ENCODE peak calls at places on chromosomes 6 and 20, in nine cellular contexts. One of them, this sample, is unnamed.

GRCh38 chr6:28807682-28808280 is 116.0 kb downstream of the TRIM27 start:
- DNase-seq in sigmoid colon: no peak
- DNase-seq in stomach: no peak
- DNase-seq in HCT116: peak; percentile 75
- DNase-seq in prostate gland: no peak
- DNase-seq in endothelial cell of umbilical vein: peak; percentile 53
- DNase-seq in H1: no peak
- DNase-seq in spleen: no peak
- DNase-seq in K562: peak; percentile 75
- DNase-seq in this sample: no peak

GRCh38 chr6:169220068-169220964 is 33.3 kb downstream of the THBS2 start:
- DNase-seq in sigmoid colon: peak; percentile 58
- DNase-seq in stomach: no peak
- DNase-seq in HCT116: no peak
- DNase-seq in prostate gland: no peak
- DNase-seq in endothelial cell of umbilical vein: no peak
- DNase-seq in H1: no peak
- DNase-seq in spleen: no peak
- DNase-seq in K562: no peak
- DNase-seq in this sample: no peak

GRCh38 chr20:23151008-23151703 is 65.0 kb upstream of the CD93 start:
- DNase-seq in sigmoid colon: no peak
- DNase-seq in stomach: peak; percentile 18
- DNase-seq in HCT116: no peak
- DNase-seq in prostate gland: no peak
- DNase-seq in endothelial cell of umbilical vein: no peak
- DNase-seq in H1: no peak
- DNase-seq in spleen: no peak
- DNase-seq in K562: no peak
- DNase-seq in this sample: no peak

GRCh38 chr6:161918154-161918553 is 644.3 kb upstream of the AGPAT4 start:
- DNase-seq in sigmoid colon: no peak
- DNase-seq in stomach: no peak
- DNase-seq in HCT116: no peak
- DNase-seq in prostate gland: no peak
- DNase-seq in endothelial cell of umbilical vein: no peak
- DNase-seq in H1: no peak
- DNase-seq in spleen: no peak
- DNase-seq in K562: no peak
- DNase-seq in this sample: no peak

GRCh38 chr20:4151342-4151741 is 136.0 kb upstream of the RNF24 start:
- DNase-seq in sigmoid colon: no peak
- DNase-seq in stomach: no peak
- DNase-seq in HCT116: no peak
- DNase-seq in prostate gland: no peak
- DNase-seq in endothelial cell of umbilical vein: no peak
- DNase-seq in H1: no peak
- DNase-seq in spleen: no peak
- DNase-seq in K562: no peak
- DNase-seq in this sample: no peak

GRCh38 chr6:87772597-87773530 is 70.8 kb upstream of the AKIRIN2 start:
- DNase-seq in sigmoid colon: no peak
- DNase-seq in stomach: no peak
- DNase-seq in HCT116: no peak
- DNase-seq in prostate gland: no peak
- DNase-seq in endothelial cell of umbilical vein: no peak
- DNase-seq in H1: no peak
- DNase-seq in spleen: no peak
- DNase-seq in K562: no peak
- DNase-seq in this sample: no peak

GRCh38 chr6:34584694-34585093 is 28.6 kb upstream of the SPDEF start:
- DNase-seq in sigmoid colon: no peak
- DNase-seq in stomach: no peak
- DNase-seq in HCT116: no peak
- DNase-seq in prostate gland: no peak
- DNase-seq in endothelial cell of umbilical vein: no peak
- DNase-seq in H1: no peak
- DNase-seq in spleen: no peak
- DNase-seq in K562: no peak
- DNase-seq in this sample: no peak

GRCh38 chr6:81886157-81886556 is 133.7 kb upstream of the TENT5A start:
- DNase-seq in sigmoid colon: no peak
- DNase-seq in stomach: no peak
- DNase-seq in HCT116: no peak
- DNase-seq in prostate gland: no peak
- DNase-seq in endothelial cell of umbilical vein: no peak
- DNase-seq in H1: no peak
- DNase-seq in spleen: no peak
- DNase-seq in K562: no peak
- DNase-seq in this sample: no peak

GRCh38 chr20:46710149-46710913 is 882 bp downstream of the SLC2A10 start:
- DNase-seq in sigmoid colon: no peak
- DNase-seq in stomach: no peak
- DNase-seq in HCT116: no peak
- DNase-seq in prostate gland: no peak
- DNase-seq in endothelial cell of umbilical vein: no peak
- DNase-seq in H1: no peak
- DNase-seq in spleen: no peak
- DNase-seq in K562: no peak
- DNase-seq in this sample: no peak

GRCh38 chr6:73262701-73263569 is at the start of gene KHDC1:
- DNase-seq in sigmoid colon: peak; percentile 67
- DNase-seq in stomach: peak; percentile 29
- DNase-seq in HCT116: no peak
- DNase-seq in prostate gland: peak; percentile 8
- DNase-seq in endothelial cell of umbilical vein: peak; percentile 44
- DNase-seq in H1: peak; percentile 50
- DNase-seq in spleen: peak; percentile 90
- DNase-seq in K562: peak; percentile 73
- DNase-seq in this sample: no peak

GRCh38 chr20:51634877-51635276 is 92.4 kb upstream of the NFATC2 start:
- DNase-seq in sigmoid colon: no peak
- DNase-seq in stomach: no peak
- DNase-seq in HCT116: no peak
- DNase-seq in prostate gland: no peak
- DNase-seq in endothelial cell of umbilical vein: no peak
- DNase-seq in H1: no peak
- DNase-seq in spleen: no peak
- DNase-seq in K562: no peak
- DNase-seq in this sample: no peak

GRCh38 chr6:7846971-7847818 is 63.4 kb downstream of the TXNDC5 start:
- DNase-seq in sigmoid colon: no peak
- DNase-seq in stomach: no peak
- DNase-seq in HCT116: no peak
- DNase-seq in prostate gland: no peak
- DNase-seq in endothelial cell of umbilical vein: peak; percentile 74
- DNase-seq in H1: no peak
- DNase-seq in spleen: no peak
- DNase-seq in K562: no peak
- DNase-seq in this sample: no peak

GRCh38 chr20:1423625-1424106 is 30.8 kb upstream of the FKBP1A start:
- DNase-seq in sigmoid colon: no peak
- DNase-seq in stomach: peak; percentile 77
- DNase-seq in HCT116: peak; percentile 67
- DNase-seq in prostate gland: peak; percentile 14
- DNase-seq in endothelial cell of umbilical vein: peak; percentile 37
- DNase-seq in H1: peak; percentile 80
- DNase-seq in spleen: no peak
- DNase-seq in K562: peak; percentile 51
- DNase-seq in this sample: no peak

GRCh38 chr6:83861077-83861476 is 1.6 kb downstream of the CYB5R4 start:
- DNase-seq in sigmoid colon: no peak
- DNase-seq in stomach: no peak
- DNase-seq in HCT116: no peak
- DNase-seq in prostate gland: no peak
- DNase-seq in endothelial cell of umbilical vein: no peak
- DNase-seq in H1: no peak
- DNase-seq in spleen: no peak
- DNase-seq in K562: no peak
- DNase-seq in this sample: no peak

GRCh38 chr6:166192557-166192956 is 24.9 kb upstream of the TBXT start:
- DNase-seq in sigmoid colon: no peak
- DNase-seq in stomach: no peak
- DNase-seq in HCT116: no peak
- DNase-seq in prostate gland: no peak
- DNase-seq in endothelial cell of umbilical vein: no peak
- DNase-seq in H1: no peak
- DNase-seq in spleen: no peak
- DNase-seq in K562: no peak
- DNase-seq in this sample: no peak

GRCh38 chr20:25295386-25296093 is 47.7 kb downstream of the PYGB start:
- DNase-seq in sigmoid colon: no peak
- DNase-seq in stomach: peak; percentile 72
- DNase-seq in HCT116: no peak
- DNase-seq in prostate gland: no peak
- DNase-seq in endothelial cell of umbilical vein: no peak
- DNase-seq in H1: no peak
- DNase-seq in spleen: no peak
- DNase-seq in K562: no peak
- DNase-seq in this sample: peak; percentile 61

DNA sequence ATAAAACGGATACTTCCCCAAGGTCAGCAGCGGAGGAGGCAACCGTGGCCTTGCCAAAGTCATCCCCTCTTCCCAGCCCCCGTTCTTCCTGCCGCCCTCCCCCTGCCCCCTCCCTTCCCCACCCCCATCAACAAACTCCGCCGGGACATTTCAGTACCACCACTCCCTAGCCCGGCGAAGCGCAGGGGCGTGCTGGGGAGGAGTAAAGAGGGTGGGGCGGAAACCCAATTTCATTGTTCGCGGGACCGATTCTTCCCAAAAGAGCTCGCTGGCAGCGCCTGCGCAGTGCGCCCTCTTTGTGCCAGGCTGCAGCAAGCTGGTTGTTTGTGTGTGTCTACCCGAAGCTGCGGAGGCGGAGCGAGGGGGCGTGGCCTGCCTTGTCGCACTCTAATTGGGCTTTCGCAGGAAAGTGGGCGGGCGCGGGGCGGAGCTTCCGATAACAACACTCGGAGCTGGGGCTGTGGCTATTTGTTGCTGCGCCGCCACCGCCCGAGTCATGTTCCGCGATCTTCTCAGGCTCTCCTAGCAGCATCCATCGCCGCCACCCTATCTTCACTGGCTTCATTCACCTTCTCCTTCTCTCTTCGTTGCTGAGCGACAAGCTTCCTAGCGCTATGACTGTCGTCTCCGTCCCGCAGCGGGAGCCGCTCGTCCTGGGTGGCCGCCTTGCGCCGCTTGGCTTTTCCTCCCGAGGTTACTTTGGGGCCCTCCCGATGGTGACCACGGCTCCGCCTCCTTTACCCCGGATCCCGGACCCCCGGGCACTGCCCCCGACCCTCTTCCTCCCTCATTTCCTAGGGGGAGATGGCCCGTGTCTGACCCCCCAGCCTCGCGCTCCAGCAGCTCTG is at the start of gene PNRC1:
- DNase-seq in sigmoid colon: peak; percentile 100
- DNase-seq in stomach: peak; percentile 100
- DNase-seq in HCT116: peak; percentile 96
- DNase-seq in prostate gland: peak; percentile 100
- DNase-seq in endothelial cell of umbilical vein: peak; percentile 99
- DNase-seq in H1: peak; percentile 100
- DNase-seq in spleen: peak; percentile 100
- DNase-seq in K562: peak; percentile 96
- DNase-seq in this sample: peak; percentile 100
- TF ChIP-seq POLR2AphosphoS5 in sigmoid colon: peak; percentile 100
- TF ChIP-seq POLR2AphosphoS5 in stomach: peak; percentile 100
- TF ChIP-seq POLR2AphosphoS5 in HCT116: peak; percentile 100
- TF ChIP-seq POLR2AphosphoS5 in prostate gland: peak; percentile 100
- TF ChIP-seq POLR2AphosphoS5 in endothelial cell of umbilical vein: peak; percentile 92
- TF ChIP-seq POLR2AphosphoS5 in H1: peak; percentile 99
- TF ChIP-seq POLR2AphosphoS5 in spleen: peak; percentile 100
- TF ChIP-seq POLR2AphosphoS5 in K562: peak; percentile 77
- TF ChIP-seq POLR2AphosphoS5 in this sample: peak; percentile 100

GRCh38 chr6:167267896-167268528 is 23.1 kb upstream of the UNC93A start:
- DNase-seq in sigmoid colon: no peak
- DNase-seq in stomach: no peak
- DNase-seq in HCT116: no peak
- DNase-seq in prostate gland: no peak
- DNase-seq in endothelial cell of umbilical vein: no peak
- DNase-seq in H1: no peak
- DNase-seq in spleen: no peak
- DNase-seq in K562: no peak
- DNase-seq in this sample: no peak

GRCh38 chr6:167272618-167273379 is 18.3 kb upstream of the UNC93A start:
- DNase-seq in sigmoid colon: no peak
- DNase-seq in stomach: no peak
- DNase-seq in HCT116: no peak
- DNase-seq in prostate gland: no peak
- DNase-seq in endothelial cell of umbilical vein: no peak
- DNase-seq in H1: no peak
- DNase-seq in spleen: no peak
- DNase-seq in K562: no peak
- DNase-seq in this sample: no peak

GRCh38 chr6:167270499-167271307 is 20.4 kb upstream of the UNC93A start:
- DNase-seq in sigmoid colon: no peak
- DNase-seq in stomach: no peak
- DNase-seq in HCT116: no peak
- DNase-seq in prostate gland: no peak
- DNase-seq in endothelial cell of umbilical vein: no peak
- DNase-seq in H1: no peak
- DNase-seq in spleen: no peak
- DNase-seq in K562: no peak
- DNase-seq in this sample: no peak

GRCh38 chr6:167272156-167272555 is 19.0 kb upstream of the UNC93A start:
- DNase-seq in sigmoid colon: no peak
- DNase-seq in stomach: no peak
- DNase-seq in HCT116: no peak
- DNase-seq in prostate gland: no peak
- DNase-seq in endothelial cell of umbilical vein: no peak
- DNase-seq in H1: no peak
- DNase-seq in spleen: no peak
- DNase-seq in K562: no peak
- DNase-seq in this sample: no peak

GRCh38 chr6:167268683-167269280 is 22.3 kb upstream of the UNC93A start:
- DNase-seq in sigmoid colon: no peak
- DNase-seq in stomach: no peak
- DNase-seq in HCT116: no peak
- DNase-seq in prostate gland: no peak
- DNase-seq in endothelial cell of umbilical vein: no peak
- DNase-seq in H1: no peak
- DNase-seq in spleen: no peak
- DNase-seq in K562: no peak
- DNase-seq in this sample: no peak
- TF ChIP-seq POLR2A in sigmoid colon: no peak
- TF ChIP-seq POLR2A in stomach: no peak
- TF ChIP-seq POLR2A in HCT116: no peak
- TF ChIP-seq POLR2A in prostate gland: no peak
- TF ChIP-seq POLR2A in endothelial cell of umbilical vein: no peak
- TF ChIP-seq POLR2A in H1: no peak
- TF ChIP-seq POLR2A in spleen: no peak
- TF ChIP-seq POLR2A in K562: no peak
- TF ChIP-seq POLR2A in this sample: no peak

GRCh38 chr6:137868721-137869631 is 1.9 kb downstream of the TNFAIP3 start:
- DNase-seq in sigmoid colon: no peak
- DNase-seq in stomach: no peak
- DNase-seq in HCT116: no peak
- DNase-seq in prostate gland: no peak
- DNase-seq in endothelial cell of umbilical vein: no peak
- DNase-seq in H1: no peak
- DNase-seq in spleen: no peak
- DNase-seq in K562: no peak
- DNase-seq in this sample: no peak
- H3K4me3 ChIP-seq in sigmoid colon: peak overlapping the region; percentile 96
- H3K4me3 ChIP-seq in stomach: peak overlapping the region; percentile 83
- H3K4me3 ChIP-seq in HCT116: no peak overlapping the region
- H3K4me3 ChIP-seq in prostate gland: peak overlapping the region; percentile 65
- H3K4me3 ChIP-seq in endothelial cell of umbilical vein: no peak overlapping the region
- H3K4me3 ChIP-seq in H1: no peak overlapping the region
- H3K4me3 ChIP-seq in spleen: peak overlapping the region; percentile 85
- H3K4me3 ChIP-seq in K562: no peak overlapping the region
- H3K4me3 ChIP-seq in this sample: peak overlapping the region; percentile 86

GRCh38 chr20:38125157-38126056 is 39.7 kb downstream of the TGM2 start:
- DNase-seq in sigmoid colon: peak; percentile 79
- DNase-seq in stomach: peak; percentile 95
- DNase-seq in HCT116: no peak
- DNase-seq in prostate gland: peak; percentile 76
- DNase-seq in endothelial cell of umbilical vein: peak; percentile 98
- DNase-seq in H1: no peak
- DNase-seq in spleen: peak; percentile 52
- DNase-seq in K562: no peak
- DNase-seq in this sample: peak; percentile 85
- TF ChIP-seq POLR2AphosphoS5 in sigmoid colon: peak; percentile 25
- TF ChIP-seq POLR2AphosphoS5 in stomach: peak; percentile 40
- TF ChIP-seq POLR2AphosphoS5 in HCT116: no peak
- TF ChIP-seq POLR2AphosphoS5 in prostate gland: peak; percentile 85
- TF ChIP-seq POLR2AphosphoS5 in endothelial cell of umbilical vein: peak; percentile 93
- TF ChIP-seq POLR2AphosphoS5 in H1: no peak
- TF ChIP-seq POLR2AphosphoS5 in spleen: no peak
- TF ChIP-seq POLR2AphosphoS5 in K562: no peak
- TF ChIP-seq POLR2AphosphoS5 in this sample: no peak